ENCODE peak calls at places on chromosomes 16 and 17, in seven cellular contexts. C is right cardiac atrium; P is tibial nerve; U is AG09309; A is stimulated activated CD8-positive, alpha-beta memory T cell treated with anti-CD3 and anti-CD28 coated beads, Interleukin-4, amount 100 ng/mL, for 24 hours; T is LoVo; K is spleen. Q is an unnamed sample.

GRCh38 chr17:40611840-40612509 is 35.6 kb downstream of the SMARCE1 start:
- DNase-seq in C (no peak), P (no peak), U (no peak), A (no peak), T (no peak), K (no peak), Q (no peak)

GRCh38 chr17:47721725-47722124 is 11.3 kb upstream of the TBX21 start:
- DNase-seq in C (no peak), P (no peak), U (no peak), A (no peak), T (no peak), K (no peak), Q (no peak)

GRCh38 chr17:30414486-30414885 is 35.8 kb downstream of the CPD start:
- DNase-seq in C (no peak), P (no peak), U (no peak), A (no peak), T (no peak), K (no peak), Q (no peak)

GRCh38 chr17:48579738-48580543 is 1.8 kb upstream of the HOXB4 start:
- DNase-seq in C (no peak), P (no peak), U (no peak), A (no peak), T (no peak), K (no peak), Q (no peak)

GRCh38 chr16:85592700-85593502 is 20.2 kb upstream of the GSE1 start:
- DNase-seq in C (no peak), P (no peak), U (no peak), A (no peak), T (no peak), K (no peak), Q (no peak)

GRCh38 chr17:81656835-81657234 is 493 bp upstream of the PDE6G start:
- DNase-seq in C (no peak), P (no peak), U (no peak), A (no peak), T (no peak), K (no peak), Q (no peak)

GRCh38 chr17:18191071-18191667 is 7.5 kb downstream of the ALKBH5 start:
- DNase-seq in C (peak), P (peak), U (no peak), A (no peak), T (no peak), K (no peak), Q (no peak)

GRCh38 chr17:68318103-68318991 is 27.1 kb downstream of the ARSG start:
- DNase-seq in C (no peak), P (no peak), U (peak), A (no peak), T (no peak), K (no peak), Q (peak)

GRCh38 chr17:9977175-9977574 is 72.1 kb upstream of the RCVRN start:
- DNase-seq in C (no peak), P (no peak), U (no peak), A (no peak), T (no peak), K (no peak), Q (no peak)

GRCh38 chr17:37160940-37161339 is 212.2 kb downstream of the AATF start:
- DNase-seq in C (no peak), P (no peak), U (no peak), A (no peak), T (no peak), K (no peak), Q (no peak)

GRCh38 chr17:44266402-44267164 is 1.4 kb downstream of the SLC4A1 start:
- DNase-seq in C (no peak), P (no peak), U (no peak), A (no peak), T (no peak), K (no peak), Q (no peak)

GRCh38 chr17:65434878-65435277 is 126.6 kb downstream of the AXIN2 start:
- DNase-seq in C (no peak), P (no peak), U (no peak), A (no peak), T (peak), K (no peak), Q (no peak)

GRCh38 chr16:24986512-24987303 is 28.5 kb downstream of the ARHGAP17 start:
- DNase-seq in C (no peak), P (peak), U (peak), A (no peak), T (no peak), K (no peak), Q (peak)

GRCh38 chr17:74355065-74355464 is 6.6 kb downstream of the BTBD17 start:
- DNase-seq in C (no peak), P (no peak), U (no peak), A (no peak), T (no peak), K (no peak), Q (no peak)

GRCh38 chr17:16250635-16251034 is 33.6 kb downstream of the PIGL start:
- DNase-seq in C (no peak), P (no peak), U (peak), A (no peak), T (no peak), K (no peak), Q (no peak)

GRCh38 chr16:79768594-79768993 is 168.1 kb upstream of the MAF start:
- DNase-seq in C (no peak), P (peak), U (no peak), A (no peak), T (no peak), K (no peak), Q (no peak)

GRCh38 chr17:48541574-48542113 is 3.3 kb downstream of the HOXB2 start:
- DNase-seq in C (peak), P (peak), U (no peak), A (peak), T (no peak), K (no peak), Q (no peak)

GRCh38 chr17:7838291-7839075 is 4.5 kb downstream of the KDM6B start:
- DNase-seq in C (peak), P (no peak), U (no peak), A (no peak), T (no peak), K (peak), Q (no peak)

GRCh38 chr16:51426276-51426675 is 275.2 kb upstream of the SALL1 start:
- DNase-seq in C (no peak), P (no peak), U (no peak), A (no peak), T (no peak), K (no peak), Q (no peak)

GRCh38 chr16:89367538-89368059 is 122.8 kb downstream of the ANKRD11 start:
- DNase-seq in C (no peak), P (no peak), U (no peak), A (no peak), T (no peak), K (no peak), Q (no peak)

GRCh38 chr17:45782889-45783592 is 1.1 kb upstream of the CRHR1 start:
- DNase-seq in C (peak), P (no peak), U (no peak), A (peak), T (no peak), K (no peak), Q (no peak)

GRCh38 chr17:37045271-37045946 is 96.7 kb downstream of the AATF start:
- DNase-seq in C (no peak), P (no peak), U (no peak), A (no peak), T (no peak), K (no peak), Q (no peak)

GRCh38 chr17:358491-359133 is 6.0 kb upstream of the RPH3AL start:
- DNase-seq in C (no peak), P (no peak), U (no peak), A (no peak), T (no peak), K (peak), Q (no peak)

GRCh38 chr16:55671206-55671973 is 15.6 kb downstream of the SLC6A2 start:
- DNase-seq in C (no peak), P (no peak), U (no peak), A (no peak), T (no peak), K (no peak), Q (no peak)

GRCh38 chr17:40063034-40063765 is 435 bp downstream of the THRA start:
- DNase-seq in C (peak), P (peak), U (no peak), A (no peak), T (no peak), K (peak), Q (peak)

GRCh38 chr16:66084306-66084705 is 282.2 kb upstream of the CDH5 start:
- DNase-seq in C (no peak), P (no peak), U (no peak), A (no peak), T (no peak), K (no peak), Q (no peak)

GRCh38 chr16:10838611-10839270 is 20.1 kb upstream of the TVP23A start:
- DNase-seq in C (no peak), P (no peak), U (no peak), A (no peak), T (no peak), K (peak), Q (no peak)

GRCh38 chr16:6753553-6753952 is 579.1 kb upstream of the RBFOX1 start:
- DNase-seq in C (no peak), P (no peak), U (no peak), A (no peak), T (no peak), K (no peak), Q (no peak)

GRCh38 chr16:12097523-12098428 is 121.2 kb downstream of the SNX29 start:
- DNase-seq in C (peak), P (peak), U (peak), A (no peak), T (no peak), K (peak), Q (no peak)

GRCh38 chr17:69282002-69282401 is 44.9 kb downstream of the ABCA5 start:
- DNase-seq in C (no peak), P (no peak), U (no peak), A (no peak), T (no peak), K (no peak), Q (no peak)

GRCh38 chr16:49491736-49492089 is 118.1 kb downstream of the C16orf78 start:
- DNase-seq in C (peak), P (peak), U (no peak), A (no peak), T (no peak), K (peak), Q (no peak)

GRCh38 chr17:49252148-49252682 is 21.6 kb upstream of the PHOSPHO1 start:
- DNase-seq in C (peak), P (no peak), U (no peak), A (no peak), T (no peak), K (peak), Q (no peak)

GRCh38 chr16:9090101-9090959 is 1.1 kb upstream of the HAPSTR1 start:
- DNase-seq in C (peak), P (peak), U (no peak), A (peak), T (no peak), K (peak), Q (no peak)

GRCh38 chr16:30666681-30667080 is 8.4 kb downstream of the FBRS start:
- DNase-seq in C (no peak), P (no peak), U (no peak), A (no peak), T (no peak), K (no peak), Q (no peak)

GRCh38 chr17:78032166-78032565 is 73.7 kb downstream of the TNRC6C start:
- DNase-seq in C (no peak), P (no peak), U (no peak), A (no peak), T (no peak), K (no peak), Q (no peak)

GRCh38 chr17:48779421-48779820 is 37.6 kb downstream of the TTLL6 start:
- DNase-seq in C (no peak), P (no peak), U (no peak), A (no peak), T (no peak), K (no peak), Q (no peak)

GRCh38 chr16:13176711-13177110 is 275.3 kb downstream of the SHISA9 start:
- DNase-seq in C (no peak), P (no peak), U (no peak), A (no peak), T (no peak), K (no peak), Q (no peak)

GRCh38 chr16:53415504-53415903 is 18.8 kb upstream of the RBL2 start:
- DNase-seq in C (no peak), P (no peak), U (no peak), A (no peak), T (peak), K (no peak), Q (peak)

GRCh38 chr17:82091264-82092066 is 6.6 kb downstream of the FASN start:
- DNase-seq in C (no peak), P (no peak), U (no peak), A (no peak), T (no peak), K (no peak), Q (no peak)

Q was measured in PC-9.